ENCODE peak calls at places on chromosomes 4 and X, in ten cellular contexts. Z, H, V, U, F, A, J, L, C and D are unnamed samples.

GRCh38 chr4:34181891-34182290 is 2062.4 kb downstream of the ARAP2 start:
- DNase-seq in H (no peak), Z (no peak), C (no peak), J (no peak), L (no peak), F (peak; percentile 64), V (no peak), U (peak; percentile 63), A (no peak), D (no peak)

GRCh38 chr4:148089624-148090023 is 352.6 kb downstream of the NR3C2 start:
- DNase-seq in F (no peak), Z (no peak), A (no peak), J (no peak), U (no peak), H (no peak), C (no peak), L (no peak), V (no peak), D (no peak)

GRCh38 chrX:101415180-101416130 is 7.4 kb downstream of the HNRNPH2 start:
- DNase-seq in U (peak; percentile 53), V (peak; percentile 24), C (peak; percentile 59), A (no peak), J (peak; percentile 26), H (peak; percentile 42), L (peak; percentile 16), Z (peak; percentile 46), F (peak; percentile 85), D (no peak)

GRCh38 chr4:27187786-27188185 is 327.1 kb downstream of the STIM2 start:
- DNase-seq in J (no peak), V (no peak), C (no peak), A (no peak), U (no peak), L (no peak), H (no peak), Z (no peak), F (no peak), D (no peak)

GRCh38 chr4:54473077-54473545 is 184.6 kb upstream of the KIT start:
- DNase-seq in Z (no peak), L (no peak), V (no peak), U (peak; percentile 32), H (no peak), F (peak; percentile 85), A (no peak), J (no peak), C (no peak), D (no peak)

GRCh38 chrX:107747596-107748161 is 27.9 kb downstream of the TSC22D3 start:
- DNase-seq in H (peak; percentile 48), U (peak; percentile 73), J (peak; percentile 22), Z (no peak), L (no peak), A (no peak), V (peak; percentile 37), C (no peak), F (peak; percentile 58), D (peak; percentile 22)

GRCh38 chrX:13691845-13692334 is 3.0 kb downstream of the RAB9A start:
- DNase-seq in A (no peak), F (no peak), H (no peak), Z (no peak), L (no peak), V (no peak), C (no peak), U (no peak), J (peak; percentile 26), D (no peak)

GRCh38 chrX:70436380-70436779 is 8.3 kb upstream of the DLG3 start:
- DNase-seq in V (no peak), C (peak; percentile 84), H (no peak), Z (no peak), F (peak; percentile 8), J (no peak), L (no peak), U (no peak), A (no peak), D (no peak)

GRCh38 chrX:14497184-14497666 is 32.1 kb upstream of the GLRA2 start:
- DNase-seq in F (peak; percentile 28), V (no peak), A (no peak), J (no peak), U (no peak), H (no peak), L (peak; percentile 4), Z (no peak), C (no peak), D (no peak)

GRCh38 chr4:152014280-152014679 is 253.5 kb upstream of the GATB start:
- DNase-seq in H (no peak), C (no peak), V (no peak), J (no peak), Z (no peak), L (no peak), U (no peak), F (no peak), A (no peak), D (peak; percentile 53)

GRCh38 chr4:119103263-119103662 is 32.4 kb upstream of the MYOZ2 start:
- DNase-seq in J (no peak), F (peak; percentile 99), V (no peak), Z (no peak), A (peak; percentile 75), L (no peak), H (no peak), U (peak; percentile 96), C (no peak), D (peak; percentile 41)

GRCh38 chr4:82201805-82202636 is 171.8 kb downstream of the HNRNPD start:
- DNase-seq in Z (peak; percentile 56), F (peak; percentile 50), A (no peak), C (peak; percentile 87), H (no peak), U (peak; percentile 29), L (peak; percentile 10), J (peak; percentile 34), V (peak; percentile 22), D (peak; percentile 35)

GRCh38 chrX:115189646-115190635 is 731 bp downstream of the RBMXL3 start:
- DNase-seq in J (no peak), V (no peak), C (no peak), Z (no peak), A (no peak), H (no peak), U (no peak), F (no peak), L (no peak), D (no peak)

GRCh38 chr4:147770831-147771230 is 38.9 kb downstream of the ARHGAP10 start:
- DNase-seq in C (no peak), V (no peak), A (no peak), F (no peak), L (no peak), Z (no peak), J (no peak), H (no peak), U (no peak), D (no peak)

DNA sequence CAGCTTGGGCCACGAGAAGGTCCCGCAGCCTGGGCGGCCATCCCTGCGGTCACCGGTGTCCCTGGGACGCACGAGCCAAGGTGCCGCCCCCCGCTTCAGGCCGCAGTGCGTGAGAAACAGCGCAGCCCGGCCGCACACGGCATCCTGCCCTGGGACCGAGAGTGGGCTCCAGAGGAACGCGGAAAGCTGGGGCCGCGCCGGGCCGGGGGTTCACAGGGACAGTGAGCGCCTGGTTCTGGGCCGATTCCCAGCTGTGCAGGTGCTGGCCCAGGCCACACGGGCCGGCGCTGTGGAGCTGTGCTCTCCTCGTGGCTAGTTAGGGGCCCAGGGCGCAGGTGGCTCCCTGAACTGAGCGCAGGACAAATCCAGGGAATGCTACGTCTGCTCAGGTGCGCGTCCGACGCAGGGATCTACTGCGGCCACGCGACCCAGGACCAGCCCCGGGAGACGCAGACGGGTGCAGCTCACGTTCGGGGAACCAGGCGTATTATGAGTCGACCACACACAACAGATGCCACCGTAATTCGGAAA is 25.8 kb upstream of the GTPBP6 start:
- DNase-seq in U (no peak), C (no peak), V (no peak), J (peak; percentile 6), L (no peak), H (no peak), A (peak; percentile 26), Z (no peak), F (no peak), D (no peak)
- H3K36me3 ChIP-seq in U (no peaks in the 10 kb centered on the region), C (peaks cover 9% of the 10 kb centered on the region), V (no peaks in the 10 kb centered on the region), J (no peaks in the 10 kb centered on the region), L (peaks cover 4% of the 10 kb centered on the region), H (peaks cover 11% of the 10 kb centered on the region), A (no peaks in the 10 kb centered on the region), Z (peaks cover 50% of the 10 kb centered on the region), F (peaks cover 58% of the 10 kb centered on the region), D (no peaks in the 10 kb centered on the region)

DNA sequence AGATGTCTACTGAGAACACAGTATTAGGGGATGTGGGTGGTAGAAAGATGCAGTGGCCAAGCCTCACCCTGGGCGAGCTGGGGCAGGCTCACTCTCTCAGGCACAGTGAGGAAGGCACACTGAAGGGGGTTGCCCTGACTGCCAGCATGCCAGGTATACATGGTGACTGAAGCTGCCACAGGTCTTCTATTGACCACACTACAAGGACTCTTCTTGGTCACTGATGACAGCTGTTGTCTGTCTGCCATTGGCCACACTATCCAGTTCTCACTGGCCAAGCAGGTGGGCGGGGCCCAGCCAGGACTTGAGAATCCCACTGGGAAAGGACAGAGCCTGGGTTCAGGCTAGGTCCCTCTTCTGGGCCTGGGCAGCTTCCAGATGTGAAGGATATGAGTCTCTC is 39.7 kb upstream of the TBC1D14 start:
- DNase-seq in C (no peak), V (peak; percentile 52), J (no peak), U (peak; percentile 70), Z (no peak), L (peak; percentile 37), A (no peak), F (no peak), H (no peak), D (no peak)
- H3K36me3 ChIP-seq in C (peaks cover 68% of the 10 kb centered on the region), V (no peaks in the 10 kb centered on the region), J (no peaks in the 10 kb centered on the region), U (peaks cover 11% of the 10 kb centered on the region), Z (peaks cover 96% of the 10 kb centered on the region), L (peaks cover 6% of the 10 kb centered on the region), A (peaks cover 9% of the 10 kb centered on the region), F (peaks cover 47% of the 10 kb centered on the region), H (peaks cover 26% of the 10 kb centered on the region), D (no peaks in the 10 kb centered on the region)

DNA sequence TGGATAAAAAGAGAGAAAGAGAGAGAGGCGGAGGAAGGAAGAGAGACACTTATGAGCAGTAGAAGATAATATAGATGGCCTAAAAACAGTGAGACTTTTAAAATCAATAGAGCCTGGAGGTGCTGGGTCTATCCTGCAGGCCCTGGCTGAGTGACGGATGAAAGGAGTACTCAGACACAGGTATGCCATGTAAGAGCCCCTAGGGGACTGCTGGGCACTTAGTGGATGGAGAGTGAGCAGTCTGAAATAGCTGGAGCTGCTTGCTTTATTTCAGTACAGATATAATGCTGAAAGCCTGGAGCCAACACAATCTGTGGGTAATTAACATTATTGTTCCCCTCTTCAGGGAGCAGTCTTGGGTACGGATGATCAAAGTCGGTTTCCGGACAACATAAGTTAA is 578.6 kb downstream of the SPOCK3 start:
- DNase-seq in A (no peak), L (no peak), H (no peak), U (no peak), F (no peak), J (no peak), C (no peak), V (no peak), Z (no peak), D (no peak)
- H3K36me3 ChIP-seq in A (no peaks in the 10 kb centered on the region), L (no peaks in the 10 kb centered on the region), H (no peaks in the 10 kb centered on the region), U (no peaks in the 10 kb centered on the region), F (no peaks in the 10 kb centered on the region), J (no peaks in the 10 kb centered on the region), C (no peaks in the 10 kb centered on the region), V (no peaks in the 10 kb centered on the region), Z (no peaks in the 10 kb centered on the region), D (no peaks in the 10 kb centered on the region)

DNA sequence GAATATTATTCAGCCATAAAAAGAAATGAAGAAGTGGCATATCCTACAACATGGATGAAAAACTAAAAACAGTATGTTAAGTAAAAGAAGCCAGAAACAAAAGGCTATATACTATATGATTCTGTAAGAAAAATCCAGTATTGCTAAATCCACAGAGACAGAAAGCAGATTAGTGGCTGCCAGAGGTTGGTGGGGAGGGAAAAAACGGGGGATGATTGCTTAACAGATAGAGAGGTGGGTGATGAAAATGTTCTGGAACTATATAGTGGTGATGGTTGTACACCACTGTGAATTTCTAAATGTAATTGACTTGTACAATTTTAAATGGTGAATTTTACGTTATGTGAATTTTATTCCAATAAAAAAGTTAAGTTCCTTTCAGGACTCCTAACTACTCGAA is 157.6 kb upstream of the SH3RF1 start:
- DNase-seq in J (no peak), H (no peak), U (no peak), L (no peak), V (no peak), F (peak; percentile 8), A (no peak), Z (no peak), C (no peak), D (no peak)
- H3K36me3 ChIP-seq in J (no peaks in the 10 kb centered on the region), H (no peaks in the 10 kb centered on the region), U (peaks cover 9% of the 10 kb centered on the region), L (peaks cover 4% of the 10 kb centered on the region), V (no peaks in the 10 kb centered on the region), F (no peaks in the 10 kb centered on the region), A (no peaks in the 10 kb centered on the region), Z (peaks cover 14% of the 10 kb centered on the region), C (peaks cover 6% of the 10 kb centered on the region), D (no peaks in the 10 kb centered on the region)